ENCODE peak calls at places on chromosomes 1 and 21, in ten cellular contexts. D, P, I, G, A, Y, T, F, V and H are unnamed samples.

GRCh38 chr1:109133815-109134214 is 19.9 kb downstream of the ELAPOR1 start:
- DNase-seq in T (peak), F (no peak), D (no peak), V (no peak), G (no peak), P (no peak), I (no peak), Y (peak), A (peak), H (no peak)

GRCh38 chr1:119882172-119883029 is 13.9 kb downstream of the ADAM30 start:
- DNase-seq in I (no peak), A (no peak), F (no peak), V (no peak), D (no peak), T (no peak), G (no peak), Y (no peak), P (peak), H (no peak)

GRCh38 chr1:89897347-89898133 is 76.7 kb downstream of the LRRC8D start:
- DNase-seq in T (no peak), P (no peak), G (no peak), A (no peak), D (no peak), Y (no peak), I (no peak), F (no peak), V (no peak), H (no peak)

GRCh38 chr1:202892501-202892900 is 3.6 kb upstream of the RABIF start:
- DNase-seq in G (no peak), F (no peak), P (no peak), Y (no peak), T (no peak), D (peak), V (no peak), I (no peak), A (no peak), H (no peak)

GRCh38 chr1:159996653-159997052 is 35.1 kb downstream of the PIGM start:
- DNase-seq in I (no peak), V (peak), F (no peak), G (no peak), Y (no peak), P (peak), D (peak), A (peak), T (no peak), H (peak)

GRCh38 chr1:50350868-50351267 is 72.4 kb downstream of the DMRTA2 start:
- DNase-seq in I (no peak), P (no peak), D (no peak), T (no peak), F (no peak), G (no peak), V (no peak), A (no peak), Y (no peak), H (no peak)

GRCh38 chr1:54583868-54584267 is 35.8 kb downstream of the ACOT11 start:
- DNase-seq in G (no peak), I (no peak), Y (no peak), F (no peak), A (no peak), P (no peak), V (no peak), D (no peak), T (no peak), H (no peak)

GRCh38 chr1:221741364-221741970 is 422 bp downstream of the DUSP10 start:
- DNase-seq in D (peak), P (peak), I (no peak), V (no peak), G (peak), A (peak), Y (no peak), F (no peak), T (no peak), H (no peak)

GRCh38 chr1:69700770-69701169 is 133.0 kb downstream of the LRRC7 start:
- DNase-seq in D (no peak), F (no peak), Y (no peak), I (no peak), G (no peak), V (no peak), P (no peak), A (peak), T (no peak), H (peak)

GRCh38 chr1:168320805-168321577 is 40.3 kb downstream of the TBX19 start:
- DNase-seq in Y (no peak), T (no peak), D (peak), G (no peak), V (peak), A (peak), P (peak), F (no peak), I (no peak), H (no peak)

GRCh38 chr1:26234644-26235384 is 814 bp downstream of the CEP85 start:
- DNase-seq in V (no peak), D (peak), A (peak), T (no peak), P (peak), F (no peak), I (no peak), G (no peak), Y (no peak), H (no peak)

GRCh38 chr1:15714438-15715136 is 21.5 kb upstream of the SLC25A34 start:
- DNase-seq in T (no peak), G (no peak), V (peak), Y (no peak), F (no peak), I (peak), D (no peak), P (peak), A (peak), H (no peak)

GRCh38 chr1:170075186-170075585 is 691 bp upstream of the KIFAP3 start:
- DNase-seq in A (no peak), V (no peak), T (no peak), P (no peak), G (no peak), D (no peak), Y (no peak), I (no peak), F (no peak), H (no peak)

GRCh38 chr1:24413350-24414163 is at the start of gene STPG1:
- DNase-seq in A (peak), P (peak), G (peak), I (peak), F (peak), D (peak), T (peak), V (peak), Y (peak), H (peak)

GRCh38 chr21:17575076-17575475 is 37.6 kb downstream of the BTG3 start:
- DNase-seq in D (no peak), F (no peak), P (no peak), T (no peak), A (no peak), Y (no peak), I (no peak), V (no peak), G (no peak), H (no peak)

GRCh38 chr1:119253366-119253765 is 112.9 kb upstream of the WARS2 start:
- DNase-seq in A (peak), I (no peak), V (no peak), F (no peak), P (no peak), T (no peak), G (no peak), D (peak), Y (no peak), H (no peak)

GRCh38 chr1:57843760-57844159 is 419.9 kb upstream of the DAB1 start:
- DNase-seq in I (no peak), T (no peak), P (peak), V (no peak), D (peak), A (peak), F (no peak), G (no peak), Y (no peak), H (no peak)

GRCh38 chr21:34808569-34809204 is 139.9 kb downstream of the CLIC6 start:
- DNase-seq in I (no peak), D (no peak), T (no peak), P (peak), F (no peak), V (peak), G (no peak), Y (no peak), A (peak), H (no peak)

GRCh38 chr1:152654110-152654509 is 9.1 kb upstream of the LCE2D start:
- DNase-seq in A (peak), V (no peak), G (peak), F (peak), I (peak), D (peak), T (no peak), Y (no peak), P (peak), H (no peak)

GRCh38 chr1:7558041-7558461 is 213.0 kb upstream of the VAMP3 start:
- DNase-seq in D (no peak), P (no peak), G (no peak), F (no peak), V (no peak), T (no peak), A (no peak), Y (peak), I (no peak), H (no peak)

GRCh38 chr1:174958396-174958795 is 41.4 kb upstream of the CACYBP start:
- DNase-seq in T (no peak), G (no peak), V (no peak), P (no peak), D (no peak), I (no peak), F (no peak), A (peak), Y (no peak), H (no peak)

GRCh38 chr1:42173155-42173933 is 8.8 kb upstream of the GUCA2A start:
- DNase-seq in T (peak), P (peak), D (peak), A (peak), G (peak), F (peak), I (peak), V (no peak), Y (peak), H (no peak)

GRCh38 chr1:24640288-24640687 is 2.8 kb upstream of the SRRM1 start:
- DNase-seq in D (no peak), Y (no peak), P (peak), T (peak), V (no peak), A (peak), F (no peak), I (no peak), G (no peak), H (no peak)

GRCh38 chr1:113903496-113904291 is 905 bp downstream of the AP4B1 start:
- DNase-seq in Y (no peak), D (no peak), A (no peak), T (no peak), V (no peak), I (no peak), F (no peak), P (peak), G (no peak), H (no peak)

GRCh38 chr1:46449223-46450159 is 40.1 kb upstream of the DMBX1 start:
- DNase-seq in T (no peak), A (no peak), F (no peak), D (no peak), Y (peak), G (no peak), V (no peak), I (no peak), P (peak), H (no peak)

GRCh38 chr1:169529068-169529642 is 43.4 kb upstream of the SLC19A2 start:
- DNase-seq in D (peak), T (no peak), Y (no peak), I (no peak), P (peak), G (no peak), A (peak), V (no peak), F (no peak), H (peak)

GRCh38 chr1:78839704-78840277 is 166.7 kb downstream of the ADGRL4 start:
- DNase-seq in D (peak), I (no peak), A (peak), P (peak), T (no peak), V (no peak), Y (no peak), G (peak), F (no peak), H (peak)

GRCh38 chr1:221284028-221284427 is 404.8 kb downstream of the HLX start:
- DNase-seq in T (no peak), A (peak), F (no peak), Y (no peak), G (no peak), I (no peak), V (peak), D (peak), P (peak), H (no peak)

GRCh38 chr1:75765697-75766355 is 20.2 kb upstream of the RABGGTB start:
- DNase-seq in P (peak), V (peak), T (no peak), A (peak), Y (no peak), F (no peak), I (no peak), G (no peak), D (peak), H (no peak)